ENCODE peak calls at places on chromosomes 5 and 9, in five cellular contexts. D is non-pigmented ciliary epithelial cell; M is naive B cell; O is stimulated activated CD4-positive, alpha-beta T cell treated with anti-CD3 and anti-CD28 coated beads, Interleukin-15, amount 100 ng/mL, for 48 hours; Q is GM10248. B is an unnamed sample.

GRCh38 chr9:137912671-137913070 is 35.1 kb downstream of the CACNA1B start:
- DNase-seq in D (no peak), M (no peak), O (no peak), Q (no peak), B (no peak)

GRCh38 chr9:137550958-137551655 is 572 bp upstream of the MRPL41 start:
- DNase-seq in D (no peak), M (no peak), O (no peak), Q (no peak), B (no peak)

GRCh38 chr5:43367909-43368648 is 44.1 kb downstream of the CCL28 start:
- DNase-seq in D (no peak), M (no peak), O (no peak), Q (no peak), B (peak)

GRCh38 chr9:121294181-121294743 is 26.3 kb downstream of the GSN start:
- DNase-seq in D (no peak), M (no peak), O (no peak), Q (no peak), B (no peak)

GRCh38 chr9:68515304-68516017 is 25.2 kb downstream of the TMEM252 start:
- DNase-seq in D (no peak), M (no peak), O (no peak), Q (no peak), B (no peak)

GRCh38 chr9:119164716-119165115 is 204.5 kb downstream of the BRINP1 start:
- DNase-seq in D (no peak), M (no peak), O (no peak), Q (no peak), B (no peak)

GRCh38 chr9:135245482-135246247 is 158.2 kb downstream of the OLFM1 start:
- DNase-seq in D (no peak), M (no peak), O (no peak), Q (no peak), B (no peak)

GRCh38 chr9:87276327-87276841 is 221.3 kb upstream of the DAPK1 start:
- DNase-seq in D (peak), M (no peak), O (no peak), Q (no peak), B (peak)

GRCh38 chr5:62731011-62731410 is 152.4 kb downstream of the LRRC70 start:
- DNase-seq in D (no peak), M (no peak), O (no peak), Q (no peak), B (no peak)

GRCh38 chr9:35603506-35603985 is 1.5 kb upstream of the TESK1 start:
- DNase-seq in D (peak), M (no peak), O (no peak), Q (no peak), B (no peak)

GRCh38 chr9:89609426-89610006 is 4.7 kb downstream of the GADD45G start:
- DNase-seq in D (no peak), M (no peak), O (no peak), Q (no peak), B (no peak)

GRCh38 chr5:95856501-95856981 is 34.0 kb upstream of the GLRX start:
- DNase-seq in D (no peak), M (no peak), O (no peak), Q (no peak), B (no peak)

GRCh38 chr9:134630393-134630790 is 11.2 kb upstream of the COL5A1 start:
- DNase-seq in D (no peak), M (no peak), O (no peak), Q (no peak), B (no peak)

GRCh38 chr5:57069115-57069835 is 104.6 kb upstream of the GPBP1 start:
- DNase-seq in D (no peak), M (no peak), O (no peak), Q (no peak), B (no peak)

GRCh38 chr5:169626779-169627178 is 10.3 kb upstream of the DOCK2 start:
- DNase-seq in D (peak), M (no peak), O (no peak), Q (no peak), B (peak)

GRCh38 chr9:116868212-116868611 is 181.1 kb downstream of the TRIM32 start:
- DNase-seq in D (no peak), M (no peak), O (no peak), Q (no peak), B (no peak)

GRCh38 chr9:93181672-93182435 is 2.1 kb upstream of the WNK2 start:
- DNase-seq in D (no peak), M (no peak), O (no peak), Q (no peak), B (no peak)

GRCh38 chr9:98998441-98999151 is 54.9 kb downstream of the COL15A1 start:
- DNase-seq in D (no peak), M (peak), O (peak), Q (peak), B (peak)

GRCh38 chr5:53030828-53031425 is 41.8 kb downstream of the ITGA2 start:
- DNase-seq in D (no peak), M (no peak), O (no peak), Q (no peak), B (peak)

B was measured in astrocyte of the spinal cord.